ENCODE peak calls at places on chromosomes 16 and 17, in four cellular contexts. R, S, K and P are unnamed samples.

GRCh38 chr16:4898811-4899473 is 38.0 kb downstream of the PPL start:
- DNase-seq in R (no peak), S (no peak), K (no peak), P (no peak)

GRCh38 chr16:84617068-84617630 is 729 bp downstream of the COTL1 start:
- DNase-seq in R (peak; percentile 43), S (no peak), K (no peak), P (peak; percentile 30)

GRCh38 chr16:2663553-2664521 is 18.5 kb upstream of the KCTD5 start:
- DNase-seq in R (peak; percentile 42), S (no peak), K (no peak), P (no peak)

GRCh38 chr16:4859900-4860255 is 12.6 kb downstream of the UBN1 start:
- DNase-seq in R (no peak), S (no peak), K (no peak), P (no peak)

GRCh38 chr17:19905514-19905913 is 37.8 kb upstream of the ULK2 start:
- DNase-seq in R (no peak), S (no peak), K (no peak), P (no peak)

GRCh38 chr17:43784068-43784467 is 3.8 kb downstream of the CFAP97D1 start:
- DNase-seq in R (no peak), S (no peak), K (no peak), P (no peak)

GRCh38 chr16:71360378-71360777 is 1.9 kb downstream of the CALB2 start:
- DNase-seq in R (peak; percentile 63), S (peak; percentile 77), K (no peak), P (no peak)

GRCh38 chr17:81512984-81513668 is 527 bp upstream of the ACTG1 start:
- DNase-seq in R (peak; percentile 82), S (no peak), K (no peak), P (peak; percentile 87)

GRCh38 chr17:47789611-47790520 is 31.7 kb downstream of the OSBPL7 start:
- DNase-seq in R (peak; percentile 69), S (no peak), K (no peak), P (peak; percentile 87)

GRCh38 chr16:24309222-24309905 is 53.2 kb downstream of the CACNG3 start:
- DNase-seq in R (peak; percentile 31), S (peak; percentile 36), K (no peak), P (peak; percentile 13)

GRCh38 chr16:85376292-85377095 is 236.6 kb upstream of the GSE1 start:
- DNase-seq in R (no peak), S (no peak), K (no peak), P (no peak)

GRCh38 chr16:28157768-28158535 is 53.8 kb downstream of the XPO6 start:
- DNase-seq in R (no peak), S (no peak), K (no peak), P (no peak)

GRCh38 chr17:79978545-79978852 is 57.2 kb downstream of the TBC1D16 start:
- DNase-seq in R (no peak), S (no peak), K (no peak), P (no peak)

GRCh38 chr17:43543771-43544575 is 2.2 kb downstream of the ETV4 start:
- DNase-seq in R (no peak), S (no peak), K (no peak), P (no peak)

GRCh38 chr16:6605490-6605889 is 727.2 kb upstream of the RBFOX1 start:
- DNase-seq in R (no peak), S (no peak), K (no peak), P (no peak)

GRCh38 chr16:56107944-56108583 is 83.2 kb upstream of the GNAO1 start:
- DNase-seq in R (no peak), S (no peak), K (no peak), P (no peak)

GRCh38 chr17:45050680-45051059 is 762 bp downstream of the DCAKD start:
- DNase-seq in R (peak; percentile 48), S (no peak), K (no peak), P (peak; percentile 45)

GRCh38 chr17:37079735-37080134 is 131.0 kb downstream of the AATF start:
- DNase-seq in R (no peak), S (no peak), K (no peak), P (no peak)

GRCh38 chr16:1188781-1189189 is 35.9 kb downstream of the CACNA1H start:
- DNase-seq in R (peak; percentile 82), S (no peak), K (no peak), P (peak; percentile 90)

GRCh38 chr17:82076018-82076784 is 10.6 kb upstream of the DUS1L start:
- DNase-seq in R (no peak), S (no peak), K (no peak), P (no peak)

GRCh38 chr16:20323591-20324117 is 3.7 kb downstream of the GP2 start:
- DNase-seq in R (no peak), S (no peak), K (no peak), P (no peak)

GRCh38 chr16:11734025-11734652 is 8.5 kb downstream of the TXNDC11 start:
- DNase-seq in R (no peak), S (no peak), K (no peak), P (no peak)

GRCh38 chr16:23039118-23039517 is 110.1 kb downstream of the USP31 start:
- DNase-seq in R (no peak), S (no peak), K (no peak), P (no peak)

GRCh38 chr16:28903344-28904042 is 21.5 kb downstream of the RABEP2 start:
- DNase-seq in R (no peak), S (no peak), K (no peak), P (no peak)

GRCh38 chr17:42133461-42134041 is 10.9 kb downstream of the HSPB9 start:
- DNase-seq in R (no peak), S (no peak), K (no peak), P (no peak)

GRCh38 chr17:4948997-4949320 is 629 bp upstream of the PFN1 start:
- DNase-seq in R (peak; percentile 97), S (peak; percentile 64), K (no peak), P (peak; percentile 95)

GRCh38 chr16:49947907-49948678 is 76.9 kb upstream of the CNEP1R1 start:
- DNase-seq in R (no peak), S (no peak), K (no peak), P (no peak)

GRCh38 chr17:78993981-78994671 is 14.4 kb upstream of the LGALS3BP start:
- DNase-seq in R (no peak), S (no peak), K (no peak), P (no peak)

GRCh38 chr17:4066210-4066609 is 76.6 kb downstream of the ZZEF1 start:
- DNase-seq in R (no peak), S (no peak), K (no peak), P (no peak)

GRCh38 chr16:47938272-47938671 is 217.5 kb downstream of the ABCC12 start:
- DNase-seq in R (no peak), S (no peak), K (no peak), P (no peak)

GRCh38 chr17:40566027-40566426 is 755 bp upstream of the CCR7 start:
- DNase-seq in R (no peak), S (no peak), K (no peak), P (no peak)

GRCh38 chr17:38577645-38578173 is 28.0 kb downstream of the SRCIN1 start:
- DNase-seq in R (no peak), S (no peak), K (no peak), P (no peak)

GRCh38 chr17:38578641-38579480 is 26.9 kb downstream of the SRCIN1 start:
- DNase-seq in R (no peak), S (no peak), K (no peak), P (peak; percentile 60)

GRCh38 chr17:38578229-38578628 is 27.5 kb downstream of the SRCIN1 start:
- DNase-seq in R (no peak), S (no peak), K (no peak), P (peak; percentile 72)

GRCh38 chr17:38575781-38576180 is 30.0 kb downstream of the SRCIN1 start:
- DNase-seq in R (no peak), S (no peak), K (no peak), P (no peak)

GRCh38 chr17:38577244-38577643 is 28.5 kb downstream of the SRCIN1 start:
- DNase-seq in R (no peak), S (no peak), K (no peak), P (no peak)
- TF ChIP-seq EZH2 in R (no peak), S (no peak), K (no peak), P (no peak)

GRCh38 chr17:2776589-2777241 is 19.5 kb upstream of the RAP1GAP2 start:
- DNase-seq in R (peak; percentile 65), S (no peak), K (no peak), P (peak; percentile 85)
- TF ChIP-seq EZH2 in R (no peak), S (no peak), K (no peak), P (no peak)

GRCh38 chr17:9003355-9004131 is 17.8 kb upstream of the NTN1 start:
- DNase-seq in R (no peak), S (no peak), K (no peak), P (peak; percentile 95)
- TF ChIP-seq EZH2 in R (no peak), S (no peak), K (no peak), P (peak; percentile 54)

GRCh38 chr17:74924250-74924948 is at the start of gene OTOP2:
- DNase-seq in R (peak; percentile 16), S (no peak), K (no peak), P (peak; percentile 38)

GRCh38 chr17:74922172-74922571 is 883 bp downstream of the USH1G start:
- DNase-seq in R (peak; percentile 4), S (no peak), K (no peak), P (no peak)

GRCh38 chr17:74925242-74925641 is 1.2 kb downstream of the OTOP2 start:
- DNase-seq in R (peak; percentile 1), S (no peak), K (no peak), P (no peak)

GRCh38 chr17:74922694-74923537 is at the start of gene USH1G:
- DNase-seq in R (peak; percentile 32), S (no peak), K (no peak), P (peak; percentile 47)

GRCh38 chr17:74923538-74924249 is 379 bp upstream of the OTOP2 start:
- DNase-seq in R (peak; percentile 81), S (no peak), K (no peak), P (peak; percentile 76)
- TF ChIP-seq EZH2 in R (no peak), S (no peak), K (no peak), P (peak; percentile 91)

DNA sequence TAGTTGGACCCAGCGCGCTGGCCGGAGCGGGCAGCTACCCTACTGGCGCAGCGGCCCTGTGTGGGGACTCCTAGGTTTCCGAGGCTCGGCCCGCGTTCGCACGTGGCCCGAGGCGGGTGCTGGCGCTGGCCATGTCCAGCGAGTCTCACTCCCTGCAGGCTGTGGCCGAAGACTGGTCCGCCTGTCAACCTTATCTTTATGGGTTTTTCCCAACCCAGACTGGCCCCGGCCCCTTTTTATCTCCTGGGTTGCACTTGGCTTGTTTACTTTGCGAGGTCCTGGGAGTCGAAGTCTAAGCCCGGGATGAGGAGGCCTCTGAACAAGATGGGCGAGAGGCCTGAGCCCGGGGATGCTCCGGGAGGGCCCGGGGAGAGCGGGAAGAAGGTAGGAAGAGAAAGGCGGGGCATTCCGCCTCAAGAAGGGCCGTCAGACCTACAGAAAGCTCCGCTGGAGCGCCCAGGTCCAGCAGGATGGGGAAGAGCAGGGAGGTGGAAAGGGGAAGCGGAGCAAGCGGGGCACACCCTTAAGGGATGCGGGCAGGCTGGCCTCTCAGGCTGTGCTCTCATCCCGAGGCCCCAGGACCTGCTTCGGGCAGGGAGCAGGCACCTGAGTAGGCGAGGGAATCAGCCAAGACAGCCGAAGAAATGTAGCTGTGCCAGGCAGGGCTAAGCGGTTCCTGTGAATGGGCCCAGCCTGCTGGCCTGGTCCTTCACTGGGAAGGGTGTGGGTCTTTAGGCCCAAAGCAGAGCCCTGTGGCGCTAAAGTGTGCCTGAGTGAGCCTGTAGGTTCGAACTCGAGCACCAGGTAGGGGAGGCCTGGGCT is 2.9 kb downstream of the TBX4 start:
- DNase-seq in R (peak; percentile 84), S (no peak), K (no peak), P (peak; percentile 43)
- TF ChIP-seq EZH2 in R (no peak), S (no peak), K (no peak), P (peak; percentile 87)